ENCODE peak calls at places on chromosomes 6 and 20, in five cellular contexts. A, B, W, Q and K are unnamed samples.

GRCh38 chr6:163133017-163133416 is 281.5 kb upstream of the QKI start:
- DNase-seq in A (no peak), Q (no peak), W (no peak), B (no peak), K (no peak)

GRCh38 chr20:10519361-10520048 is 84.4 kb downstream of the SLX4IP start:
- DNase-seq in W (no peak), A (peak), Q (no peak), B (no peak), K (no peak)

GRCh38 chr20:10521068-10521834 is 86.1 kb downstream of the SLX4IP start:
- DNase-seq in Q (peak), A (peak), B (no peak), W (peak), K (no peak)

GRCh38 chr20:11094196-11094595 is 420.4 kb upstream of the JAG1 start:
- DNase-seq in W (no peak), B (no peak), Q (no peak), A (no peak), K (no peak)

GRCh38 chr20:610130-611046 is at the start of gene TCF15:
- DNase-seq in Q (peak), W (peak), A (peak), B (no peak), K (no peak)

GRCh38 chr6:157021267-157022021 is 244.3 kb downstream of the ARID1B start:
- DNase-seq in B (peak), Q (peak), W (peak), A (peak), K (peak)

GRCh38 chr6:63486196-63486595 is 86.1 kb upstream of the LOC128125822 start:
- DNase-seq in Q (no peak), A (no peak), B (no peak), W (no peak), K (no peak)

GRCh38 chr20:44219791-44220190 is 9.2 kb upstream of the OSER1 start:
- DNase-seq in Q (no peak), A (no peak), B (no peak), W (no peak), K (no peak)

GRCh38 chr6:27757307-27757706 is 154.9 kb downstream of the OR2B2 start:
- DNase-seq in A (peak), W (peak), Q (peak), B (no peak), K (peak)

GRCh38 chr20:24575811-24576210 is 106.4 kb downstream of the SYNDIG1 start:
- DNase-seq in A (no peak), W (no peak), Q (no peak), B (no peak), K (no peak)

GRCh38 chr6:26136321-26136720 is 49.1 kb downstream of the HFE start:
- DNase-seq in A (no peak), W (no peak), B (no peak), Q (no peak), K (no peak)

GRCh38 chr20:57380081-57380750 is 11.0 kb upstream of the RBM38 start:
- DNase-seq in Q (no peak), W (no peak), A (no peak), B (no peak), K (no peak)

GRCh38 chr6:12102350-12102749 is 90.2 kb downstream of the HIVEP1 start:
- DNase-seq in B (no peak), Q (no peak), W (no peak), A (no peak), K (no peak)

GRCh38 chr6:18308070-18308735 is 43.9 kb upstream of the DEK start:
- DNase-seq in A (peak), W (no peak), Q (no peak), B (no peak), K (no peak)

GRCh38 chr6:20791932-20792331 is 257.7 kb downstream of the CDKAL1 start:
- DNase-seq in Q (no peak), A (no peak), W (no peak), B (no peak), K (no peak)

GRCh38 chr6:7240351-7240750 is 72.6 kb downstream of the SSR1 start:
- DNase-seq in Q (no peak), B (no peak), A (no peak), W (no peak), K (no peak)

GRCh38 chr6:154319231-154319858 is 37.3 kb downstream of the IPCEF1 start:
- DNase-seq in B (no peak), Q (no peak), A (peak), W (peak), K (no peak)

GRCh38 chr6:132858750-132859149 is 44.4 kb downstream of the RPS12 start:
- DNase-seq in Q (no peak), W (no peak), B (no peak), A (no peak), K (no peak)

GRCh38 chr6:158605266-158605878 is 39.2 kb downstream of the DYNLT1 start:
- DNase-seq in B (peak), Q (peak), A (peak), W (peak), K (peak)

GRCh38 chr20:61186771-61187170 is 65.3 kb upstream of the CDH4 start:
- DNase-seq in B (no peak), W (no peak), A (peak), Q (no peak), K (no peak)

GRCh38 chr6:118283759-118284158 is 264.3 kb upstream of the PLN start:
- DNase-seq in B (peak), W (peak), A (peak), Q (peak), K (peak)

GRCh38 chr20:47352332-47353223 is 3.9 kb downstream of the ZMYND8 start:
- DNase-seq in W (no peak), A (no peak), B (no peak), Q (peak), K (peak)

GRCh38 chr6:166417285-166417691 is 34.5 kb upstream of the MPC1 start:
- DNase-seq in Q (no peak), W (no peak), A (no peak), B (no peak), K (no peak)

GRCh38 chr6:164246082-164246481 is 831.6 kb downstream of the QKI start:
- DNase-seq in A (no peak), Q (no peak), B (no peak), W (no peak), K (no peak)

GRCh38 chr6:12848969-12849368 is 132.4 kb downstream of the PHACTR1 start:
- DNase-seq in Q (peak), A (no peak), B (no peak), W (no peak), K (no peak)

GRCh38 chr6:124670801-124671200 is 291.4 kb upstream of the RNF217 start:
- DNase-seq in A (no peak), Q (no peak), W (no peak), B (no peak), K (no peak)

GRCh38 chr6:155112757-155113156 is 117.6 kb downstream of the TIAM2 start:
- DNase-seq in A (no peak), B (no peak), Q (no peak), W (no peak), K (no peak)

GRCh38 chr20:58557713-58558335 is 42.6 kb upstream of the APCDD1L start:
- DNase-seq in Q (no peak), A (peak), B (no peak), W (no peak), K (no peak)

GRCh38 chr6:108801331-108801730 is 46.9 kb upstream of the ARMC2 start:
- DNase-seq in A (no peak), Q (no peak), W (no peak), B (no peak), K (peak)

GRCh38 chr6:122628714-122629113 is 18.5 kb downstream of the PKIB start:
- DNase-seq in A (no peak), Q (no peak), W (no peak), B (no peak), K (no peak)

GRCh38 chr6:46244670-46245069 is 73.9 kb upstream of the ENPP5 start:
- DNase-seq in A (no peak), W (no peak), B (no peak), Q (no peak), K (no peak)

GRCh38 chr6:128725271-128726233 is 157.4 kb upstream of the LAMA2 start:
- DNase-seq in A (peak), B (peak), W (peak), Q (peak), K (no peak)

GRCh38 chr6:21915707-21916399 is 322.3 kb downstream of the SOX4 start:
- DNase-seq in W (no peak), B (no peak), A (peak), Q (no peak), K (no peak)

GRCh38 chr6:165605182-165605875 is 57.7 kb downstream of the PDE10A start:
- DNase-seq in A (no peak), W (no peak), Q (no peak), B (no peak), K (no peak)

GRCh38 chr20:57781901-57782300 is 72.1 kb upstream of the PMEPA1 start:
- DNase-seq in B (no peak), W (no peak), A (no peak), Q (no peak), K (no peak)

GRCh38 chr6:157107915-157108651 is 215.2 kb downstream of the TMEM242 start:
- DNase-seq in B (no peak), W (peak), A (peak), Q (no peak), K (no peak)

GRCh38 chr6:120785459-120786086 is 548.7 kb downstream of the TBC1D32 start:
- DNase-seq in B (no peak), W (no peak), A (no peak), Q (no peak), K (no peak)

GRCh38 chr6:149777624-149778023 is 28.1 kb downstream of the PCMT1 start:
- DNase-seq in W (no peak), Q (no peak), A (no peak), B (no peak), K (no peak)

GRCh38 chr6:149779644-149779963 is 30.1 kb downstream of the PCMT1 start:
- DNase-seq in Q (no peak), A (peak), W (no peak), B (no peak), K (no peak)

GRCh38 chr6:149781715-149782114 is 32.2 kb downstream of the PCMT1 start:
- DNase-seq in W (no peak), B (no peak), A (no peak), Q (no peak), K (no peak)

GRCh38 chr6:149783551-149783950 is 34.0 kb downstream of the PCMT1 start:
- DNase-seq in Q (no peak), B (no peak), W (no peak), A (no peak), K (no peak)

GRCh38 chr6:149782337-149782736 is 32.8 kb downstream of the PCMT1 start:
- DNase-seq in Q (no peak), W (no peak), A (no peak), B (no peak), K (no peak)
- TF ChIP-seq EZH2phosphoT487 in Q (no peak), W (no peak), A (no peak), B (no peak), K (no peak)

DNA sequence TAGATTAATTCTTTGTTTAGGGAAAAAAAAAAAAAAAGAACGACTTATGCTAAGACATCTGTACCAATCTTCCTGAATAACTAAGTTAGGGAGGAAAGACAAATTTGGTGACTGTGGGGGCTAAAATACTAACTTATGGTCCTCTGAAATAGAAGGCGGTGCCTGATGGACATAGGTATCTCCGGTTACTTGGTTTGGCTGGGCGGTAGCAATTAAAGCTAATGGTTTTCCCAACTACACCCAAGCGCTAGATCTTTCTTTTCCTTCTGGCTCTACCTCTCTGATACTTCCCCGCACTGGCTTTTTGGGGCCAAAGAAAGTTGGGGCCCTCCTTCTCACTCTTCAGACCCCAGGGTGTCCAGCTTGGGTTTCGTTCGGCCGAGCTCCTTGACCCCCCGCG is 1.0 kb upstream of the RBM24 start:
- DNase-seq in Q (no peak), A (peak), W (no peak), B (no peak), K (no peak)
- TF ChIP-seq EZH2 in Q (no peak), A (no peak), W (no peak), B (no peak), K (no peak)

DNA sequence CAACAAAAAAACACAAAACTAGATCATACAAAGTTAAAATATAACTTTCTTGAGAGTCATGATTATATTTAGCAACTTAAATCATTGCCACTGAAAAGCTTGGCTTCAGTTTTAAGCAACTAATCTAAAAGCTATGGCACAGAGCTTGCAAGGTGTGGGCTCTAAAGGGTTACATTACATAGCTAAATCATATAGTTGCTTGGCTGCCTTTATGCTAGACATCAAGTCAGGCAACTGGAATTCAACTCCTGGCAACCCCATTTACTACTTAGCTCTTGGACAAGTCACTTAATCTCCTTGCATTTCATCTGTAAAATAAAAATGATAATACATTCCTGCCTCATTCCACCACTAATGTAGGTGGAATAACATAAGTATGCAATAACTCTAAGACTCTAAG is 40.9 kb upstream of the GCM1 start:
- DNase-seq in B (no peak), A (peak), W (no peak), Q (no peak), K (no peak)
- H3K27ac ChIP-seq in B (no peak), A (peak), W (no peak), Q (no peak), K (no peak)

GRCh38 chr20:34365765-34366213 is 2.7 kb downstream of the ITCH start:
- DNase-seq in B (no peak), Q (no peak), W (no peak), A (no peak), K (peak)

GRCh38 chr20:34367155-34367554 is 4.1 kb downstream of the ITCH start:
- DNase-seq in B (no peak), A (no peak), W (no peak), Q (no peak), K (no peak)

GRCh38 chr20:34362502-34363061 is 491 bp upstream of the ITCH start:
- DNase-seq in A (no peak), Q (no peak), W (no peak), B (no peak), K (no peak)

GRCh38 chr20:34363062-34364012 is at the start of gene ITCH:
- DNase-seq in B (peak), Q (peak), W (peak), A (peak), K (peak)

GRCh38 chr20:34364013-34364382 is 925 bp downstream of the ITCH start:
- DNase-seq in Q (no peak), A (peak), W (peak), B (no peak), K (peak)
- TF ChIP-seq EZH2phosphoT487 in Q (no peak), A (no peak), W (no peak), B (no peak), K (no peak)

GRCh38 chr6:40551966-40552365 is 35.2 kb downstream of the LRFN2 start:
- DNase-seq in Q (no peak), A (no peak), W (no peak), B (no peak), K (no peak)
- TF ChIP-seq EZH2 in Q (no peak), A (no peak), W (no peak), B (no peak), K (no peak)

GRCh38 chr6:43875849-43876572 is 106.0 kb downstream of the VEGFA start:
- DNase-seq in A (no peak), B (no peak), W (no peak), Q (no peak), K (no peak)
- H3K27ac ChIP-seq in A (no peak), B (no peak), W (no peak), Q (no peak), K (no peak)

DNA sequence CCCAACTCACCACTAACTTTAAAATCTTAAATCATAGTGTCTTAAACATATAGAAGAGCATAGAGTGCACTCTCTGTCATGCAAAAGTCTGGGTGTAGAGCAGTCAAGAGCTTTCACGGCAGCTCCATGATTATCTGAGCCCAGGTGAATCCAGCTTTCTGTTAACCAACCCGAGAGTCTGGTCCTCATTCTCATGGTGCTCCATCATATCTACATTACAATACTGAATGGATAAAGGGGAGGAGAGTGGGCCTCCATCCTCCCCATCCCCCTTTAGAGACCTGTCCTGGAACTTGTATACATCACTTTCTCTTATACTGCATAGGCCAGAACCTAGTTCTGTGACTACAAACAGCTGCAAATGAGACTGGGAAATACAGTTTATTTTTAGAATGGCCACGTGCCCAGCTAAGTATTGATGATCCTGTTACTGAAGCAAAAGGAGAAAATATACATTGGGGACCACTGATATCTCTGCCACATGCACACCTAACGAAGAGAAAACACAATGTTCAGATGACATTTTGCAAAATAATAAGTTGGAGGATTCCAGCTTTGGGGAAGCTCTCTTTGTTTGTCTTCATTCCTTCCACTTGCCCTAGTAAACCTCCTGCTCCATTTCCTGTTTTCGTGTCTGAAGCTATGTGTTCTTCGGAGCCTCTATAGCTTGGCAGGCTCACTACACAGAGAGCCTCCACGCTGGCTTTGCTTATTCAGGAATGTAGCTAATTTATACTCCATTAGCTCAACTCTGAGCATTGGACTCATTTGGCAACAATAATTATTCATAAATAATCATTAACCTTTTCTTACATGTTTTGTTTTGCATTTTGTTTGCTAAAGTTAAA is 110.1 kb downstream of the IYD start:
- DNase-seq in B (no peak), A (no peak), W (no peak), Q (no peak), K (no peak)
- TF ChIP-seq EZH2phosphoT487 in B (no peak), A (no peak), W (no peak), Q (no peak), K (no peak)

DNA sequence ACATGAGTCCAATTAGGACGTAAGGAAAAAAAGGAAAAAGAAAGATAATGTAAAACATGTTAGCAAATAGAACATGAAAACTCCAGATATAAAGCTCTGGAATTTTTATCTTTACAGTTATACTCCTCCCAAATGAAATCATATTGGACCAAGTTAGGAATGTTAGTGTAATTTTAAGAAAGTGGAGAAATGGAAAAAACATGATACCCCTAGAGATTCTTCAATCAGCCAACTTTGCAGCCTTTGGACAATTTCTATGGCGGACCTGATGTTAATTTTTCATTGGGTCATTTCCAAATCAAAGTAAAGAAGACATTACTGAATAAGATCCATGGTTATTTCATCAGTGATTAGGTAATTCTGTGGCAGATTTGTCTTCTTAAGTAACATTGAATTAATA is 748.7 kb downstream of the RFPL4B start:
- DNase-seq in A (no peak), B (no peak), W (no peak), Q (no peak), K (no peak)
- TF ChIP-seq EZH2 in A (no peak), B (no peak), W (no peak), Q (no peak), K (no peak)